ENCODE peak calls at places on chromosomes 6 and 20, in six cellular contexts. L, V, H, Y, U and Z are unnamed samples.

GRCh38 chr6:96520851-96521115 is 823 bp upstream of the UFL1 start:
- DNase-seq in L (no peak), V (no peak), H (no peak), Y (peak), U (peak), Z (no peak)

GRCh38 chr20:48826883-48827771 is 672 bp downstream of the PREX1 start:
- DNase-seq in L (no peak), V (no peak), H (peak), Y (peak), U (peak), Z (peak)

GRCh38 chr6:12324741-12325140 is 34.6 kb downstream of the EDN1 start:
- DNase-seq in L (no peak), V (no peak), H (peak), Y (no peak), U (no peak), Z (peak)

GRCh38 chr6:126812651-126813050 is 305.8 kb upstream of the RSPO3 start:
- DNase-seq in L (no peak), V (peak), H (no peak), Y (peak), U (peak), Z (no peak)

GRCh38 chr6:154267508-154268106 is 89.0 kb downstream of the IPCEF1 start:
- DNase-seq in L (no peak), V (no peak), H (peak), Y (no peak), U (no peak), Z (no peak)

GRCh38 chr6:107390056-107390455 is 69.3 kb downstream of the PDSS2 start:
- DNase-seq in L (no peak), V (no peak), H (no peak), Y (no peak), U (peak), Z (no peak)

GRCh38 chr6:149854532-149854931 is 9.6 kb downstream of the LRP11 start:
- DNase-seq in L (no peak), V (no peak), H (no peak), Y (peak), U (peak), Z (peak)

GRCh38 chr6:131762984-131763383 is 44.8 kb upstream of the ENPP1 start:
- DNase-seq in L (no peak), V (peak), H (no peak), Y (peak), U (peak), Z (no peak)

GRCh38 chr20:7195704-7196103 is 428.2 kb downstream of the BMP2 start:
- DNase-seq in L (no peak), V (peak), H (no peak), Y (peak), U (peak), Z (peak)

GRCh38 chr20:50027611-50028105 is 44.9 kb downstream of the SNAI1 start:
- DNase-seq in L (no peak), V (peak), H (no peak), Y (peak), U (peak), Z (peak)

GRCh38 chr20:32333988-32334885 is 23.9 kb upstream of the ASXL1 start:
- DNase-seq in L (no peak), V (no peak), H (no peak), Y (no peak), U (peak), Z (no peak)

DNA sequence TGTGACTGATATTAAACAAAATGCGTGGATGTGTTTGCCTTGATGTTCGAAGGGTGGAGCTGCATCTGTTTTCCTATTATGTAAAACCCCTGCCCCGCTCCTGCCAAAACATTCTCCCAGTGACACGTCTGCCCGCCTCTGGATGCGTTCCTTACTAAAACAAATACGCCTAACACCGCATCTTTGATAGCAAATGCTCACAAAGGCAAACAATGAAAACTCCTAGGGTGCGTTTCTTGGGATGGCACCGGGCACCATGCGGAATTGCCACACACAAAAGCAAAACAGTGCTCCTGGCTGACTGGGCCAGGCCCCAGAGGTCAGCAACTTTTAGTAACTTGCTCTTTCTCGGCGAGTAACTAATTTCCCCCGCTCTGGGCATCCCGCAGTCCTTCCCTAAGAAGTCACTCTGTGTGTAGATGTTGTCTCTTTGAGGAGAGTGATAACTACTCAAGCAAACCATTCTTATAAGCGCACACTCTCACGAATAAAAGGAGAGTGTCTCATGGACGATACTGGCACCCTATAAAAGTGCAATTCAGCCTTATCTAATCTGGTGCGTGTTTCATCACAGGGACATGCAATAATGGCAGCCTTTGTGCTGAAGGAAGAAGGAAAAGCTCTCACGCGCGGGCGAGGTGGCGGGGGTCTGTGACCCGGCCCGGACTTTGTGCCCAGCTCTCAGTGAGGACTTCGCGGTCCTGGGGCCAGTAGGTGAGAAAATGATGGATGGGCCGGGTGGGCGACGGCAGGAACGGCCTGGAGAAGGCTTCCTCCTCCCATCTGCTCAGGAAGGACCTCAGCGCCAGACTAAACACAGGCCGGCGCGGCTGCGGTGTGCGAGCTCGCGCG is 8.7 kb upstream of the FOXC1 start:
- DNase-seq in L (no peak), V (no peak), H (no peak), Y (no peak), U (no peak), Z (no peak)
- TF ChIP-seq EZH2 in L (no peak), V (peak), H (no peak), Y (no peak), U (no peak), Z (no peak)

GRCh38 chr20:38991814-38992593 is 29.9 kb downstream of the DHX35 start:
- DNase-seq in L (no peak), V (no peak), H (no peak), Y (no peak), U (no peak), Z (no peak)

GRCh38 chr20:38999217-38999616 is 37.1 kb downstream of the DHX35 start:
- DNase-seq in L (no peak), V (no peak), H (no peak), Y (no peak), U (no peak), Z (no peak)

GRCh38 chr20:38995536-38996044 is 33.4 kb downstream of the DHX35 start:
- DNase-seq in L (no peak), V (no peak), H (no peak), Y (no peak), U (no peak), Z (no peak)

GRCh38 chr20:38999965-39000910 is 38.1 kb downstream of the DHX35 start:
- DNase-seq in L (no peak), V (no peak), H (no peak), Y (no peak), U (no peak), Z (no peak)

DNA sequence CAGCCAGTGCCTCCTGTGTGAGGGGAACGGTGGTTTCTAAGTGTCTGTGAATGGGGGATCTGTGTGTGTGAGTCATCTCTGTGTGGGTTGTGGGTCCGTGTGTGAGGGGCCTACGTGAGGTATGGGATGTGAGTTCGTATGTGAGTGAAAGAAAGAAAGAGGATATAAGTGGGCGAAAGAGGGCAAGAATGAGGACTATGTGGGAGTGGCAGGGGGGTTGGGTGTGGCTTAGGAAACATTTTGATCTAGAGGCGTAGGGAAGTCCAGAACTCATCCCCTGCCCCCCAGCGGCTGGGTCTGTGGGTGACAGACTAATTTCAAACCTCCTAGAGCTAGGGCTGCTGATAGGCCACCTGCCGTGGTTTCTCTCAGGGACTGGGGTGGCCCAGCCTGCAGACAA is 35.5 kb downstream of the DHX35 start:
- DNase-seq in L (no peak), V (peak), H (peak), Y (no peak), U (peak), Z (no peak)
- TF ChIP-seq EZH2 in L (no peak), V (no peak), H (no peak), Y (no peak), U (no peak), Z (no peak)

GRCh38 chr20:21102691-21103311 is 3.4 kb downstream of the LINC00237 start:
- DNase-seq in L (no peak), V (no peak), H (no peak), Y (peak), U (no peak), Z (no peak)

GRCh38 chr20:21099653-21100589 is 6.2 kb downstream of the LINC00237 start:
- DNase-seq in L (no peak), V (no peak), H (no peak), Y (no peak), U (no peak), Z (no peak)

GRCh38 chr20:21102252-21102609 is 3.9 kb downstream of the LINC00237 start:
- DNase-seq in L (no peak), V (no peak), H (no peak), Y (no peak), U (no peak), Z (no peak)

GRCh38 chr20:21100590-21101452 is 5.3 kb downstream of the LINC00237 start:
- DNase-seq in L (no peak), V (no peak), H (no peak), Y (peak), U (no peak), Z (no peak)

DNA sequence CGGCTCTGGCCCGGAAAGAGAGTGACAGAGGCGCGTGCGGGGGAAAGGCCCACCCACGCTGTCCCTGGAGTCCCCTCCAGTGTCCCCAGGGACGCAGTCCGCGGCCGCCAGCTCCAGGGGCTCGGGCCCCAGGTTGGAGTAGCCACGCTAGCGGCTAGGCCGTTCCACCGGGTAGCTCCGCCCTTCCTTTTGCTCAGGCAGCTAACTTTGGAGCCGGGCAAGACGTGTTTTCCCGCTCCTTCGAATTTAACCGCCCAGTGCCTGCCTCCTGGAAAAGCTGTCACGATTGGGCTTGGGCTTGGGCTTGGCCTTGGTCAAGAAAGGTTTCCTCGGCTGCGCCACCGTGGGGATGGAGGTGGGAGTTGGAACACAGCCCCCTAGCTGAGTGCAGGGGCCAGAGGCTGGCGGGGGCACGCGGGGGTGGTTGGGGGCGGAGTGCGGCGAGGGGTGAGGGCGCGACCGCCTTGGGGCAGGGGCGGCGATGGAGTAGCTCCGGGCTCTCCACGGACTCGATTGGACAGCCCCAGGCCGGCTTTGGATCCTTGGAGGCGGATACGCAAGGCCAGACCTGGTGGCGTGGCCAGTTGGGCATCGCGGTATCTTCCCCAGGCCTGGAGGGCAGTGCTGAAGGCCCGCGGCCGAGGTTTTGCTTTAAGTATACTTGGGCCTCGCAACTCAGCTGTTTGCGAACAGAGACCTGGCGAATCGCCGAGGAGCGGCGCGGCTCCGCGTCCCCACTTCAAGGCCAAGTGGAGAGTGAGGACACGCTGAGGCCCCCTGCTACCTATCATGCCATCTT is 4.5 kb downstream of the LINC00237 start:
- DNase-seq in L (no peak), V (no peak), H (no peak), Y (peak), U (no peak), Z (no peak)
- TF ChIP-seq EZH2 in L (peak), V (peak), H (no peak), Y (peak), U (peak), Z (no peak)

GRCh38 chr6:100460650-100461204 is 4.0 kb downstream of the SIM1 start:
- DNase-seq in L (no peak), V (no peak), H (no peak), Y (peak), U (no peak), Z (no peak)

GRCh38 chr6:100457251-100457990 is 7.3 kb downstream of the SIM1 start:
- DNase-seq in L (no peak), V (no peak), H (peak), Y (no peak), U (no peak), Z (no peak)

GRCh38 chr6:100459291-100459690 is 5.4 kb downstream of the SIM1 start:
- DNase-seq in L (no peak), V (no peak), H (no peak), Y (no peak), U (no peak), Z (no peak)

GRCh38 chr6:100456881-100457220 is 7.9 kb downstream of the SIM1 start:
- DNase-seq in L (no peak), V (no peak), H (no peak), Y (no peak), U (no peak), Z (no peak)

GRCh38 chr6:100458841-100459154 is 5.9 kb downstream of the SIM1 start:
- DNase-seq in L (no peak), V (no peak), H (no peak), Y (no peak), U (no peak), Z (no peak)
- TF ChIP-seq EZH2 in L (no peak), V (no peak), H (no peak), Y (no peak), U (no peak), Z (no peak)

GRCh38 chr6:11044712-11045167 is 635 bp upstream of the ELOVL2 start:
- DNase-seq in L (no peak), V (no peak), H (no peak), Y (no peak), U (no peak), Z (no peak)

GRCh38 chr6:11042750-11043551 is 1.2 kb downstream of the ELOVL2 start:
- DNase-seq in L (no peak), V (peak), H (no peak), Y (no peak), U (peak), Z (no peak)

GRCh38 chr6:11042025-11042749 is 1.9 kb downstream of the ELOVL2 start:
- DNase-seq in L (no peak), V (no peak), H (no peak), Y (no peak), U (no peak), Z (no peak)

GRCh38 chr6:11043961-11044711 is at the start of gene ELOVL2:
- DNase-seq in L (no peak), V (peak), H (no peak), Y (peak), U (peak), Z (peak)

GRCh38 chr6:11043552-11043960 is 549 bp downstream of the ELOVL2 start:
- DNase-seq in L (no peak), V (no peak), H (no peak), Y (peak), U (no peak), Z (no peak)
- TF ChIP-seq EZH2 in L (peak), V (peak), H (no peak), Y (peak), U (peak), Z (peak)

GRCh38 chr20:62475027-62475818 is 572 bp downstream of the GATA5 start:
- DNase-seq in L (no peak), V (no peak), H (no peak), Y (no peak), U (no peak), Z (no peak)
- TF ChIP-seq EZH2 in L (peak), V (peak), H (no peak), Y (no peak), U (peak), Z (no peak)